ENCODE peak calls at places on chromosomes 13 and 19, in four cellular contexts. L, C, A and R are unnamed samples.

GRCh38 chr13:110416131-110416584 is 109.1 kb downstream of the COL4A2 start:
- DNase-seq in L (peak; percentile 64), C (no peak), A (no peak), R (no peak)

GRCh38 chr19:10288662-10289166 is 1.0 kb upstream of the ICAM5 start:
- DNase-seq in L (no peak), C (no peak), A (peak; percentile 7), R (no peak)

GRCh38 chr13:41017153-41017552 is 2.0 kb downstream of the ELF1 start:
- DNase-seq in L (no peak), C (no peak), A (no peak), R (no peak)

GRCh38 chr19:15091918-15092753 is 10.1 kb downstream of the OR1I1 start:
- DNase-seq in L (peak; percentile 49), C (peak; percentile 14), A (peak; percentile 45), R (no peak)

GRCh38 chr13:93169980-93170379 is 56.6 kb upstream of the GPC6 start:
- DNase-seq in L (no peak), C (no peak), A (no peak), R (no peak)

GRCh38 chr13:33744589-33745369 is 73.2 kb upstream of the RFC3 start:
- DNase-seq in L (no peak), C (no peak), A (peak; percentile 70), R (no peak)

GRCh38 chr19:8253678-8254077 is 44.5 kb downstream of the CERS4 start:
- DNase-seq in L (no peak), C (no peak), A (no peak), R (no peak)

GRCh38 chr13:60282708-60283107 is 114.3 kb upstream of the TDRD3 start:
- DNase-seq in L (no peak), C (no peak), A (peak; percentile 86), R (no peak)

GRCh38 chr19:49589391-49589790 is 1.6 kb upstream of the PRR12 start:
- DNase-seq in L (no peak), C (no peak), A (no peak), R (no peak)

GRCh38 chr13:42997381-42997780 is 5.3 kb upstream of the EPSTI1 start:
- DNase-seq in L (no peak), C (no peak), A (no peak), R (no peak)

GRCh38 chr19:16168465-16169081 is 4.8 kb downstream of the CIB3 start:
- DNase-seq in L (no peak), C (no peak), A (no peak), R (no peak)

GRCh38 chr19:49328741-49329140 is 3.8 kb upstream of the SLC6A16 start:
- DNase-seq in L (no peak), C (no peak), A (no peak), R (no peak)

GRCh38 chr13:96821381-96821780 is 172.9 kb downstream of the OXGR1 start:
- DNase-seq in L (no peak), C (no peak), A (no peak), R (no peak)

GRCh38 chr13:55999709-56000108 is 1141.0 kb upstream of the PRR20A start:
- DNase-seq in L (no peak), C (no peak), A (peak; percentile 87), R (no peak)

GRCh38 chr19:2101417-2102335 is 5.0 kb downstream of the IZUMO4 start:
- DNase-seq in L (no peak), C (no peak), A (no peak), R (no peak)

GRCh38 chr13:32903720-32904119 is 112.5 kb upstream of the KL start:
- DNase-seq in L (no peak), C (no peak), A (no peak), R (no peak)

GRCh38 chr19:898663-899062 is 5.4 kb downstream of the RNU6-9 start:
- DNase-seq in L (no peak), C (no peak), A (peak; percentile 6), R (no peak)

GRCh38 chr19:38047641-38048040 is 140.6 kb downstream of the SIPA1L3 start:
- DNase-seq in L (no peak), C (no peak), A (peak; percentile 33), R (no peak)

GRCh38 chr13:113155982-113156655 is 2.3 kb upstream of the PROZ start:
- DNase-seq in L (no peak), C (no peak), A (no peak), R (no peak)

GRCh38 chr19:58450836-58451357 is 525 bp upstream of the ZNF324B start:
- DNase-seq in L (no peak), C (no peak), A (no peak), R (no peak)

GRCh38 chr13:27619711-27620376 is 485 bp downstream of the LNX2 start:
- DNase-seq in L (peak; percentile 37), C (peak; percentile 18), A (no peak), R (peak; percentile 83)

GRCh38 chr13:27359203-27359821 is 65.1 kb upstream of the GTF3A start:
- DNase-seq in L (peak; percentile 45), C (peak; percentile 26), A (peak; percentile 51), R (no peak)

GRCh38 chr13:20980899-20981298 is 78.4 kb upstream of the XPO4 start:
- DNase-seq in L (no peak), C (no peak), A (no peak), R (peak; percentile 21)

GRCh38 chr19:3265432-3265831 is 41.0 kb downstream of the CELF5 start:
- DNase-seq in L (no peak), C (no peak), A (no peak), R (no peak)

GRCh38 chr13:38202730-38203129 is 146.9 kb upstream of the UFM1 start:
- DNase-seq in L (no peak), C (no peak), A (no peak), R (no peak)

GRCh38 chr19:18023596-18024212 is 15.7 kb downstream of the ARRDC2 start:
- DNase-seq in L (peak; percentile 78), C (no peak), A (no peak), R (no peak)

GRCh38 chr19:16328824-16329482 is 4.3 kb downstream of the KLF2 start:
- DNase-seq in L (no peak), C (no peak), A (no peak), R (no peak)

GRCh38 chr13:97879646-97880297 is 73.7 kb upstream of the IPO5 start:
- DNase-seq in L (no peak), C (no peak), A (no peak), R (no peak)

GRCh38 chr19:38684078-38684861 is 36.8 kb downstream of the ACTN4 start:
- DNase-seq in L (peak; percentile 88), C (no peak), A (no peak), R (no peak)

GRCh38 chr19:33998739-33999345 is 173.5 kb upstream of the LSM14A start:
- DNase-seq in L (no peak), C (no peak), A (no peak), R (no peak)

GRCh38 chr13:85503797-85504196 is 295.4 kb downstream of the SLITRK6 start:
- DNase-seq in L (no peak), C (no peak), A (no peak), R (no peak)

GRCh38 chr13:56864451-56864850 is 276.3 kb upstream of the PRR20A start:
- DNase-seq in L (no peak), C (no peak), A (no peak), R (no peak)

GRCh38 chr19:17202249-17202648 is 12.9 kb upstream of the USE1 start:
- DNase-seq in L (no peak), C (no peak), A (no peak), R (no peak)

GRCh38 chr19:44671400-44671799 is at the start of gene CEACAM19:
- DNase-seq in L (no peak), C (no peak), A (no peak), R (no peak)